ENCODE peak calls at places on chromosomes 4 and X, in nine cellular contexts. One of them, this sample, is unnamed.

GRCh38 chrX:76454456-76454927 is 27.0 kb downstream of the MAGEE1 start:
- DNase-seq in non-pigmented ciliary epithelial cell: no peak
- DNase-seq in NCI-H1092 treated with DMSO at 0.1 percent for 48 hours: peak
- DNase-seq in amygdala: no peak
- DNase-seq in stimulated activated CD4-positive, alpha-beta T cell treated with anti-CD3 and anti-CD28 coated beads, Interleukin-2, amount 100 ng/mL, for 4 hours: no peak
- DNase-seq in sigmoid colon: no peak
- DNase-seq in substantia nigra: no peak
- DNase-seq in naive B cell: peak
- DNase-seq in WTC11: peak
- DNase-seq in this sample: no peak

GRCh38 chr4:85807247-85807915 is 332.4 kb downstream of the ARHGAP24 start:
- DNase-seq in non-pigmented ciliary epithelial cell: no peak
- DNase-seq in NCI-H1092 treated with DMSO at 0.1 percent for 48 hours: no peak
- DNase-seq in amygdala: no peak
- DNase-seq in stimulated activated CD4-positive, alpha-beta T cell treated with anti-CD3 and anti-CD28 coated beads, Interleukin-2, amount 100 ng/mL, for 4 hours: no peak
- DNase-seq in sigmoid colon: no peak
- DNase-seq in substantia nigra: no peak
- DNase-seq in naive B cell: no peak
- DNase-seq in WTC11: no peak
- DNase-seq in this sample: no peak

GRCh38 chr4:121668368-121669162 is 28.2 kb downstream of the ANXA5 start:
- DNase-seq in non-pigmented ciliary epithelial cell: peak
- DNase-seq in NCI-H1092 treated with DMSO at 0.1 percent for 48 hours: no peak
- DNase-seq in amygdala: no peak
- DNase-seq in stimulated activated CD4-positive, alpha-beta T cell treated with anti-CD3 and anti-CD28 coated beads, Interleukin-2, amount 100 ng/mL, for 4 hours: no peak
- DNase-seq in sigmoid colon: no peak
- DNase-seq in substantia nigra: no peak
- DNase-seq in naive B cell: no peak
- DNase-seq in WTC11: no peak
- DNase-seq in this sample: no peak

GRCh38 chrX:88425739-88426138 is 321.3 kb upstream of the CPXCR1 start:
- DNase-seq in non-pigmented ciliary epithelial cell: no peak
- DNase-seq in NCI-H1092 treated with DMSO at 0.1 percent for 48 hours: peak
- DNase-seq in amygdala: no peak
- DNase-seq in stimulated activated CD4-positive, alpha-beta T cell treated with anti-CD3 and anti-CD28 coated beads, Interleukin-2, amount 100 ng/mL, for 4 hours: no peak
- DNase-seq in sigmoid colon: no peak
- DNase-seq in substantia nigra: no peak
- DNase-seq in naive B cell: no peak
- DNase-seq in WTC11: no peak
- DNase-seq in this sample: no peak

GRCh38 chr4:100299019-100299418 is 108.8 kb upstream of the DDIT4L start:
- DNase-seq in non-pigmented ciliary epithelial cell: peak
- DNase-seq in NCI-H1092 treated with DMSO at 0.1 percent for 48 hours: no peak
- DNase-seq in amygdala: no peak
- DNase-seq in stimulated activated CD4-positive, alpha-beta T cell treated with anti-CD3 and anti-CD28 coated beads, Interleukin-2, amount 100 ng/mL, for 4 hours: no peak
- DNase-seq in sigmoid colon: no peak
- DNase-seq in substantia nigra: no peak
- DNase-seq in naive B cell: no peak
- DNase-seq in WTC11: no peak
- DNase-seq in this sample: no peak

GRCh38 chr4:65007841-65008439 is 598.7 kb upstream of the TECRL start:
- DNase-seq in non-pigmented ciliary epithelial cell: peak
- DNase-seq in NCI-H1092 treated with DMSO at 0.1 percent for 48 hours: peak
- DNase-seq in amygdala: no peak
- DNase-seq in stimulated activated CD4-positive, alpha-beta T cell treated with anti-CD3 and anti-CD28 coated beads, Interleukin-2, amount 100 ng/mL, for 4 hours: no peak
- DNase-seq in sigmoid colon: no peak
- DNase-seq in substantia nigra: no peak
- DNase-seq in naive B cell: no peak
- DNase-seq in WTC11: peak
- DNase-seq in this sample: peak

GRCh38 chr4:15147709-15148651 is 145.7 kb downstream of the CPEB2 start:
- DNase-seq in non-pigmented ciliary epithelial cell: no peak
- DNase-seq in NCI-H1092 treated with DMSO at 0.1 percent for 48 hours: no peak
- DNase-seq in amygdala: peak
- DNase-seq in stimulated activated CD4-positive, alpha-beta T cell treated with anti-CD3 and anti-CD28 coated beads, Interleukin-2, amount 100 ng/mL, for 4 hours: no peak
- DNase-seq in sigmoid colon: no peak
- DNase-seq in substantia nigra: peak
- DNase-seq in naive B cell: no peak
- DNase-seq in WTC11: no peak
- DNase-seq in this sample: no peak

GRCh38 chrX:64205441-64205734 is at the start of gene AMER1:
- DNase-seq in non-pigmented ciliary epithelial cell: no peak
- DNase-seq in NCI-H1092 treated with DMSO at 0.1 percent for 48 hours: no peak
- DNase-seq in amygdala: no peak
- DNase-seq in stimulated activated CD4-positive, alpha-beta T cell treated with anti-CD3 and anti-CD28 coated beads, Interleukin-2, amount 100 ng/mL, for 4 hours: no peak
- DNase-seq in sigmoid colon: no peak
- DNase-seq in substantia nigra: no peak
- DNase-seq in naive B cell: no peak
- DNase-seq in WTC11: no peak
- DNase-seq in this sample: peak

GRCh38 chr4:142567199-142567598 is 278.9 kb downstream of the INPP4B start:
- DNase-seq in non-pigmented ciliary epithelial cell: no peak
- DNase-seq in NCI-H1092 treated with DMSO at 0.1 percent for 48 hours: no peak
- DNase-seq in amygdala: no peak
- DNase-seq in stimulated activated CD4-positive, alpha-beta T cell treated with anti-CD3 and anti-CD28 coated beads, Interleukin-2, amount 100 ng/mL, for 4 hours: peak
- DNase-seq in sigmoid colon: no peak
- DNase-seq in substantia nigra: no peak
- DNase-seq in naive B cell: no peak
- DNase-seq in WTC11: peak
- DNase-seq in this sample: peak

GRCh38 chrX:31483336-31483735 is 411.5 kb upstream of the FTHL17 start:
- DNase-seq in non-pigmented ciliary epithelial cell: peak
- DNase-seq in NCI-H1092 treated with DMSO at 0.1 percent for 48 hours: no peak
- DNase-seq in amygdala: no peak
- DNase-seq in stimulated activated CD4-positive, alpha-beta T cell treated with anti-CD3 and anti-CD28 coated beads, Interleukin-2, amount 100 ng/mL, for 4 hours: no peak
- DNase-seq in sigmoid colon: no peak
- DNase-seq in substantia nigra: no peak
- DNase-seq in naive B cell: no peak
- DNase-seq in WTC11: no peak
- DNase-seq in this sample: no peak

GRCh38 chrX:77617206-77617605 is 168.8 kb downstream of the ATRX start:
- DNase-seq in non-pigmented ciliary epithelial cell: no peak
- DNase-seq in NCI-H1092 treated with DMSO at 0.1 percent for 48 hours: no peak
- DNase-seq in amygdala: no peak
- DNase-seq in stimulated activated CD4-positive, alpha-beta T cell treated with anti-CD3 and anti-CD28 coated beads, Interleukin-2, amount 100 ng/mL, for 4 hours: no peak
- DNase-seq in sigmoid colon: no peak
- DNase-seq in substantia nigra: no peak
- DNase-seq in naive B cell: no peak
- DNase-seq in WTC11: no peak
- DNase-seq in this sample: no peak

GRCh38 chr4:78764498-78764961 is 11.6 kb upstream of the BMP2K start:
- DNase-seq in non-pigmented ciliary epithelial cell: peak
- DNase-seq in NCI-H1092 treated with DMSO at 0.1 percent for 48 hours: no peak
- DNase-seq in amygdala: no peak
- DNase-seq in stimulated activated CD4-positive, alpha-beta T cell treated with anti-CD3 and anti-CD28 coated beads, Interleukin-2, amount 100 ng/mL, for 4 hours: no peak
- DNase-seq in sigmoid colon: no peak
- DNase-seq in substantia nigra: no peak
- DNase-seq in naive B cell: no peak
- DNase-seq in WTC11: no peak
- DNase-seq in this sample: no peak

GRCh38 chrX:149036086-149036485 is 469.0 kb downstream of the IDS start:
- DNase-seq in non-pigmented ciliary epithelial cell: no peak
- DNase-seq in NCI-H1092 treated with DMSO at 0.1 percent for 48 hours: no peak
- DNase-seq in amygdala: no peak
- DNase-seq in stimulated activated CD4-positive, alpha-beta T cell treated with anti-CD3 and anti-CD28 coated beads, Interleukin-2, amount 100 ng/mL, for 4 hours: no peak
- DNase-seq in sigmoid colon: no peak
- DNase-seq in substantia nigra: no peak
- DNase-seq in naive B cell: no peak
- DNase-seq in WTC11: no peak
- DNase-seq in this sample: no peak

GRCh38 chr4:5895287-5895686 is 2.4 kb upstream of the CRMP1 start:
- DNase-seq in non-pigmented ciliary epithelial cell: no peak
- DNase-seq in NCI-H1092 treated with DMSO at 0.1 percent for 48 hours: no peak
- DNase-seq in amygdala: no peak
- DNase-seq in stimulated activated CD4-positive, alpha-beta T cell treated with anti-CD3 and anti-CD28 coated beads, Interleukin-2, amount 100 ng/mL, for 4 hours: no peak
- DNase-seq in sigmoid colon: no peak
- DNase-seq in substantia nigra: no peak
- DNase-seq in naive B cell: no peak
- DNase-seq in WTC11: no peak
- DNase-seq in this sample: no peak

GRCh38 chr4:66275381-66276060 is 605.2 kb upstream of the EPHA5 start:
- DNase-seq in non-pigmented ciliary epithelial cell: no peak
- DNase-seq in NCI-H1092 treated with DMSO at 0.1 percent for 48 hours: no peak
- DNase-seq in amygdala: no peak
- DNase-seq in stimulated activated CD4-positive, alpha-beta T cell treated with anti-CD3 and anti-CD28 coated beads, Interleukin-2, amount 100 ng/mL, for 4 hours: no peak
- DNase-seq in sigmoid colon: no peak
- DNase-seq in substantia nigra: no peak
- DNase-seq in naive B cell: no peak
- DNase-seq in WTC11: no peak
- DNase-seq in this sample: no peak

GRCh38 chrX:19624754-19625153 is 109.4 kb upstream of the MAP3K15 start:
- DNase-seq in non-pigmented ciliary epithelial cell: no peak
- DNase-seq in NCI-H1092 treated with DMSO at 0.1 percent for 48 hours: no peak
- DNase-seq in amygdala: no peak
- DNase-seq in stimulated activated CD4-positive, alpha-beta T cell treated with anti-CD3 and anti-CD28 coated beads, Interleukin-2, amount 100 ng/mL, for 4 hours: no peak
- DNase-seq in sigmoid colon: no peak
- DNase-seq in substantia nigra: no peak
- DNase-seq in naive B cell: no peak
- DNase-seq in WTC11: no peak
- DNase-seq in this sample: no peak

GRCh38 chr4:152536545-152537182 is 772 bp upstream of the FBXW7 start:
- DNase-seq in non-pigmented ciliary epithelial cell: peak
- DNase-seq in NCI-H1092 treated with DMSO at 0.1 percent for 48 hours: no peak
- DNase-seq in amygdala: no peak
- DNase-seq in stimulated activated CD4-positive, alpha-beta T cell treated with anti-CD3 and anti-CD28 coated beads, Interleukin-2, amount 100 ng/mL, for 4 hours: peak
- DNase-seq in sigmoid colon: no peak
- DNase-seq in substantia nigra: no peak
- DNase-seq in naive B cell: no peak
- DNase-seq in WTC11: no peak
- DNase-seq in this sample: no peak

GRCh38 chr4:87843936-87844335 is 11.2 kb downstream of the MEPE start:
- DNase-seq in non-pigmented ciliary epithelial cell: no peak
- DNase-seq in NCI-H1092 treated with DMSO at 0.1 percent for 48 hours: no peak
- DNase-seq in amygdala: no peak
- DNase-seq in stimulated activated CD4-positive, alpha-beta T cell treated with anti-CD3 and anti-CD28 coated beads, Interleukin-2, amount 100 ng/mL, for 4 hours: no peak
- DNase-seq in sigmoid colon: no peak
- DNase-seq in substantia nigra: peak
- DNase-seq in naive B cell: no peak
- DNase-seq in WTC11: no peak
- DNase-seq in this sample: no peak

GRCh38 chrX:154441984-154442707 is 1.8 kb upstream of the FAM50A start:
- DNase-seq in non-pigmented ciliary epithelial cell: no peak
- DNase-seq in NCI-H1092 treated with DMSO at 0.1 percent for 48 hours: no peak
- DNase-seq in amygdala: no peak
- DNase-seq in stimulated activated CD4-positive, alpha-beta T cell treated with anti-CD3 and anti-CD28 coated beads, Interleukin-2, amount 100 ng/mL, for 4 hours: no peak
- DNase-seq in sigmoid colon: no peak
- DNase-seq in substantia nigra: no peak
- DNase-seq in naive B cell: no peak
- DNase-seq in WTC11: no peak
- DNase-seq in this sample: no peak

GRCh38 chrX:41478397-41478911 is 31.3 kb downstream of the NYX start:
- DNase-seq in non-pigmented ciliary epithelial cell: no peak
- DNase-seq in NCI-H1092 treated with DMSO at 0.1 percent for 48 hours: peak
- DNase-seq in amygdala: no peak
- DNase-seq in stimulated activated CD4-positive, alpha-beta T cell treated with anti-CD3 and anti-CD28 coated beads, Interleukin-2, amount 100 ng/mL, for 4 hours: no peak
- DNase-seq in sigmoid colon: no peak
- DNase-seq in substantia nigra: peak
- DNase-seq in naive B cell: no peak
- DNase-seq in WTC11: no peak
- DNase-seq in this sample: no peak

GRCh38 chr4:33696066-33696465 is 2548.2 kb downstream of the ARAP2 start:
- DNase-seq in non-pigmented ciliary epithelial cell: no peak
- DNase-seq in NCI-H1092 treated with DMSO at 0.1 percent for 48 hours: no peak
- DNase-seq in amygdala: no peak
- DNase-seq in stimulated activated CD4-positive, alpha-beta T cell treated with anti-CD3 and anti-CD28 coated beads, Interleukin-2, amount 100 ng/mL, for 4 hours: no peak
- DNase-seq in sigmoid colon: no peak
- DNase-seq in substantia nigra: no peak
- DNase-seq in naive B cell: no peak
- DNase-seq in WTC11: no peak
- DNase-seq in this sample: no peak

GRCh38 chr4:24640433-24640832 is 56.1 kb upstream of the DHX15 start:
- DNase-seq in non-pigmented ciliary epithelial cell: no peak
- DNase-seq in NCI-H1092 treated with DMSO at 0.1 percent for 48 hours: no peak
- DNase-seq in amygdala: no peak
- DNase-seq in stimulated activated CD4-positive, alpha-beta T cell treated with anti-CD3 and anti-CD28 coated beads, Interleukin-2, amount 100 ng/mL, for 4 hours: no peak
- DNase-seq in sigmoid colon: no peak
- DNase-seq in substantia nigra: no peak
- DNase-seq in naive B cell: no peak
- DNase-seq in WTC11: no peak
- DNase-seq in this sample: no peak

This sample was measured in NCI-H2029.